ENCODE peak calls at places on chromosomes 6 and 20, in five cellular contexts. C, L, E, O and B are unnamed samples.

GRCh38 chr6:97215157-97215769 is 67.8 kb downstream of the MMS22L start:
- DNase-seq in C (no peak), O (no peak), E (peak; percentile 26), L (peak; percentile 26), B (peak; percentile 71)

GRCh38 chr20:48405909-48406308 is 421.9 kb downstream of the PREX1 start:
- DNase-seq in O (no peak), L (peak; percentile 14), E (peak; percentile 56), C (no peak), B (no peak)

GRCh38 chr6:37866590-37867507 is 47.3 kb downstream of the ZFAND3 start:
- DNase-seq in C (no peak), E (no peak), L (no peak), O (no peak), B (no peak)

GRCh38 chr6:29887819-29888581 is 54.3 kb upstream of the HLA-A start:
- DNase-seq in O (no peak), E (no peak), C (peak; percentile 45), L (no peak), B (peak; percentile 60)

GRCh38 chr20:50127587-50128519 is 14.9 kb upstream of the UBE2V1 start:
- DNase-seq in E (no peak), C (no peak), L (no peak), O (no peak), B (no peak)

GRCh38 chr6:123507582-123507981 is 129.2 kb downstream of the TRDN start:
- DNase-seq in C (no peak), O (no peak), E (no peak), L (no peak), B (no peak)

GRCh38 chr6:159982726-159983506 is 14.0 kb downstream of the IGF2R start:
- DNase-seq in L (no peak), E (no peak), C (no peak), O (no peak), B (peak; percentile 43)

GRCh38 chr20:64069614-64070243 is 6.7 kb downstream of the TCEA2 start:
- DNase-seq in E (peak; percentile 62), O (no peak), L (no peak), C (no peak), B (peak; percentile 22)

GRCh38 chr6:291148-291696 is 1.1 kb upstream of the DUSP22 start:
- DNase-seq in C (no peak), E (no peak), O (no peak), L (peak; percentile 32), B (no peak)

GRCh38 chr20:18527836-18528235 is 20.1 kb downstream of the SEC23B start:
- DNase-seq in C (no peak), E (no peak), O (no peak), L (no peak), B (no peak)

GRCh38 chr20:1838479-1839279 is 56.5 kb upstream of the SIRPA start:
- DNase-seq in E (no peak), O (no peak), C (no peak), L (no peak), B (no peak)

GRCh38 chr20:22652685-22653568 is 68.6 kb upstream of the FOXA2 start:
- DNase-seq in C (no peak), L (no peak), O (no peak), E (no peak), B (no peak)

GRCh38 chr6:148758492-148758891 is 11.7 kb downstream of the UST start:
- DNase-seq in E (no peak), C (no peak), O (peak; percentile 45), L (no peak), B (no peak)

GRCh38 chr6:8958894-8959511 is 523.7 kb upstream of the SLC35B3 start:
- DNase-seq in E (peak; percentile 97), C (no peak), L (peak; percentile 6), O (no peak), B (no peak)

GRCh38 chr6:33633462-33634158 is 12.5 kb downstream of the ITPR3 start:
- DNase-seq in E (no peak), C (peak; percentile 83), L (peak; percentile 33), O (peak; percentile 41), B (peak; percentile 76)

GRCh38 chr6:136766274-136766673 is 26.0 kb downstream of the MAP3K5 start:
- DNase-seq in E (no peak), L (no peak), O (no peak), C (no peak), B (no peak)

GRCh38 chr6:46015119-46015968 is at the start of gene CLIC5:
- DNase-seq in C (peak; percentile 25), O (no peak), E (no peak), L (no peak), B (no peak)

GRCh38 chr6:148840256-148840655 is 93.4 kb downstream of the UST start:
- DNase-seq in L (no peak), O (no peak), E (no peak), C (no peak), B (no peak)

GRCh38 chr6:35173068-35174042 is 32.2 kb upstream of the TCP11 start:
- DNase-seq in C (no peak), E (no peak), L (no peak), O (no peak), B (no peak)

GRCh38 chr6:31528307-31528777 is 420 bp upstream of the MCCD1 start:
- DNase-seq in O (no peak), C (no peak), L (no peak), E (peak; percentile 54), B (no peak)

GRCh38 chr20:32675223-32675975 is 1.7 kb upstream of the C20orf203 start:
- DNase-seq in C (no peak), L (no peak), O (no peak), E (no peak), B (no peak)

GRCh38 chr6:62891065-62891647 is 320.1 kb upstream of the FKBP1C start:
- DNase-seq in O (no peak), L (peak; percentile 12), C (no peak), E (peak; percentile 24), B (peak; percentile 20)

GRCh38 chr6:139443226-139444112 is 69.0 kb upstream of the CITED2 start:
- DNase-seq in C (no peak), O (no peak), E (no peak), L (no peak), B (peak; percentile 75)

GRCh38 chr6:31467151-31467550 is 30.8 kb upstream of the MICB start:
- DNase-seq in L (no peak), E (no peak), O (no peak), C (no peak), B (no peak)

GRCh38 chr20:36441027-36441414 is 100.3 kb upstream of the MYL9 start:
- DNase-seq in O (no peak), E (no peak), C (no peak), L (no peak), B (no peak)

GRCh38 chr6:114100421-114100820 is 129.5 kb upstream of the HDAC2 start:
- DNase-seq in O (no peak), C (no peak), E (no peak), L (no peak), B (no peak)

GRCh38 chr6:116210750-116211425 is 43.0 kb downstream of the TSPYL4 start:
- DNase-seq in E (no peak), C (no peak), O (peak; percentile 56), L (peak; percentile 33), B (no peak)

GRCh38 chr20:25484224-25484846 is 76.9 kb downstream of the GINS1 start:
- DNase-seq in C (no peak), L (no peak), O (no peak), E (no peak), B (no peak)

GRCh38 chr20:45998761-45999160 is 9.9 kb upstream of the MMP9 start:
- DNase-seq in E (no peak), L (no peak), C (no peak), O (no peak), B (no peak)
- TF ChIP-seq POLR2A in E (no peak), L (no peak), C (no peak), O (no peak), B (no peak)

GRCh38 chr20:53609501-53610445 is 16.1 kb upstream of the ZNF217 start:
- DNase-seq in O (no peak), C (no peak), L (peak; percentile 88), E (no peak), B (peak; percentile 73)
- TF ChIP-seq POLR2A in O (no peak), C (peak; percentile 34), L (no peak), E (no peak), B (peak; percentile 62)

GRCh38 chr6:166950443-166950821 is 5.9 kb downstream of the RNASET2 start:
- DNase-seq in E (no peak), O (no peak), C (no peak), L (no peak), B (no peak)
- TF ChIP-seq POLR2A in E (no peak), O (no peak), C (no peak), L (no peak), B (no peak)

DNA sequence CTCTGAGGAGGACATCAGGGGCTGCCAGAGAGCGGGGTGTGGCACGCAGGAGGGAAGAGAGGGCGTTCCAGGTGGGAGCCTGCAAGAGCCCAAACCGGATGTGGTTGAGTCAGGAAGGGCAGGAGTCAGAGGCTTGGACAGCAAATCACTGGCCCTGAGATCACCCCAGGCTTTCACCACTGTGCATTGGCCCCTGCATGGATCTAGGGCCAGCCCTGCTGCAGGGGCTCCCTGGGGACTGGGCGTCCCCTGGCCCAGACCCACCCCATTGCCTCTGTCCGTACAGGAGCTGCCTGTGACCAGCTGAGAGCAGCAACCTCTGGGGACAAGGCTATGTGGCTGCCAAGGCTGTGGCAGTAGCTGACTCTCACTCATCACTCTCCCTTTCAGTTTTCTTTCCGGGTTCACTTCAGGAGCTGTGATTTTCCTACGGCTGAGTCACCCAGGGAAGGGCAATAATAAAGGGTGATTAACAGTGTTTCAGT is 33.9 kb downstream of the KCNK17 start:
- DNase-seq in L (peak; percentile 44), C (no peak), E (no peak), O (no peak), B (no peak)
- TF ChIP-seq POLR2A in L (no peak), C (no peak), E (no peak), O (no peak), B (no peak)

DNA sequence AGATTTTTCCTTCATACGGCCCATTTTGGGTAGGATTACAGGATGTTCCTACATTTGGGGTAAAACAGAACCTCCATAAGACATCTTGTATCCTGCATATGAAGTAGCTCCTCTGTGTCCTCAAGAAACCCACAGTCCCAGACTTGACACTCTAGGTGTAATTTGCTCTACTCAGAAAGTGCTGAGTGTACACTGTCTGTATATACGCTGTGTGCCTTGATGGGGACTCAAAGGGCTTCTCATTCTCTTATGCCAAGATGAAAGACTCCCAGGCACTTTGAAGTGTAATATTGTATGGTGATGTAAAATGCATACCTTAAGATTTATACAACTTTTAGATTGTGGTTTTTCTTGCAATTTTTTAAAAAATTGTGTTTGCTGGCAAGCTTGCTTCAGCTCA is 5.2 kb downstream of the TFAP2D start:
- DNase-seq in E (no peak), O (no peak), L (no peak), C (no peak), B (no peak)
- TF ChIP-seq POLR2A in E (no peak), O (no peak), L (no peak), C (no peak), B (no peak)

GRCh38 chr6:145814501-145815350 is at the start of gene FBXO30:
- DNase-seq in O (peak; percentile 82), C (peak; percentile 72), L (peak; percentile 85), E (peak; percentile 84), B (peak; percentile 96)
- TF ChIP-seq POLR2A in O (peak; percentile 5), C (peak; percentile 57), L (peak; percentile 67), E (peak; percentile 84), B (peak; percentile 89)

DNA sequence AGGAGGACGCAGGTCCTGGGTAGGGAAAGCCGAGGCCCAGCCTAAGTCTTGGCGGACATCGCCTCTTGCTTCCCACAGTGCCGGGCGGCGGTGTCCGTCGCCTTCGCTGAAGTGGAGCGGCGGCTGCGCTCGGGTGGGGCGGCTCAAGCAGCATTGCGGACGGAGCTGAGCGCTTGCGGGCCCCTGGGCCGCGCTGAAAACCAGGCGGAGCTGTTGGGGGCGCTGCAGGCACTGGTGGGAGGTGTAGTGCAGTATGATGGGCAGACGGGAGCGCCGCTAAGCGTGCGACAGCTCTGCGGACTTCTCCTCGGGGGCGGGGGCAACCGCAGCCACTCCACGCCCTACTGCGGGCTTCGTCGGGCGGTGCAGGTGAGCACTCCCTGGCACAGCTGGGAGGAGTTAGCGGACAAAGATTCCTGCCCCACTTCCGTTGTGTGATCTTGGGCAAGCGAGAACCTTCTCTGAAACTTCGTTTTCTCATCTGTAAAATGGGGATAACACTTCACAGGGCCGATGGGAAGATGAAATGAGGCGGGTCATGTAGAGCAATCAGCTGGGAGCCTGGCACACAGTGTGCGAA is 4.3 kb downstream of the PRSS16 start:
- DNase-seq in L (peak; percentile 92), O (peak; percentile 38), C (peak; percentile 56), E (no peak), B (peak; percentile 40)
- TF ChIP-seq POLR2A in L (peak; percentile 49), O (no peak), C (no peak), E (no peak), B (no peak)